ENCODE peak calls at places on chromosomes 1 and 21, in ten cellular contexts. N, L, M, T, S, J, O, H, K and C are unnamed samples.

GRCh38 chr1:93304716-93305138 is 41.0 kb upstream of the DR1 start:
- DNase-seq in S (peak; percentile 82), J (peak; percentile 41), O (peak; percentile 78), M (no peak), H (peak; percentile 62), T (no peak), K (peak; percentile 74), L (peak; percentile 86), N (no peak), C (peak; percentile 87)

GRCh38 chr1:172117800-172118199 is 276.5 kb downstream of the DNM3 start:
- DNase-seq in K (no peak), N (no peak), M (no peak), S (no peak), T (no peak), H (no peak), J (no peak), L (no peak), O (no peak), C (peak; percentile 42)

GRCh38 chr1:24089743-24090555 is 22.0 kb downstream of the MYOM3 start:
- DNase-seq in O (no peak), K (no peak), N (peak; percentile 82), M (peak; percentile 33), T (no peak), H (no peak), S (no peak), L (no peak), J (peak; percentile 65), C (no peak)

GRCh38 chr1:100847481-100847880 is 47.2 kb downstream of the EXTL2 start:
- DNase-seq in S (peak; percentile 41), N (no peak), K (peak; percentile 30), L (no peak), H (no peak), M (no peak), J (no peak), T (no peak), O (no peak), C (peak; percentile 70)

GRCh38 chr1:68269637-68270430 is 37.5 kb upstream of the WLS start:
- DNase-seq in T (peak; percentile 72), N (no peak), O (no peak), L (peak; percentile 81), H (peak; percentile 70), M (no peak), S (no peak), K (peak; percentile 12), J (no peak), C (peak; percentile 52)

GRCh38 chr1:235635938-235636663 is 13.5 kb downstream of the GNG4 start:
- DNase-seq in M (no peak), H (no peak), S (no peak), J (no peak), K (no peak), O (no peak), N (no peak), L (no peak), T (peak; percentile 46), C (no peak)

GRCh38 chr1:234969011-234969441 is 159.6 kb downstream of the TOMM20 start:
- DNase-seq in K (no peak), L (no peak), S (no peak), M (no peak), T (no peak), J (no peak), N (no peak), H (no peak), O (no peak), C (no peak)

GRCh38 chr21:45012661-45013270 is 61.6 kb upstream of the ADARB1 start:
- DNase-seq in M (peak; percentile 44), N (peak; percentile 22), J (no peak), S (no peak), K (no peak), H (no peak), L (no peak), O (peak; percentile 81), T (peak; percentile 92), C (no peak)

GRCh38 chr1:48061162-48062136 is 64.3 kb upstream of the TRABD2B start:
- DNase-seq in S (peak; percentile 71), N (no peak), M (no peak), T (peak; percentile 90), O (peak; percentile 81), L (peak; percentile 78), K (peak; percentile 38), H (peak; percentile 57), J (peak; percentile 47), C (peak; percentile 80)

GRCh38 chr1:71001627-71002026 is 46.0 kb downstream of the PTGER3 start:
- DNase-seq in J (no peak), L (no peak), K (peak; percentile 11), T (no peak), N (no peak), M (no peak), H (no peak), O (no peak), S (no peak), C (no peak)

GRCh38 chr1:32954183-32954582 is 10.4 kb downstream of the RNF19B start:
- DNase-seq in L (peak; percentile 95), J (no peak), K (no peak), M (no peak), H (no peak), N (no peak), T (no peak), O (no peak), S (no peak), C (no peak)
- H3K4me3 ChIP-seq in L (no peak overlapping the region), J (no peak overlapping the region), K (no peak overlapping the region), M (no peak overlapping the region), H (no peak overlapping the region), N (no peak overlapping the region), T (no peak overlapping the region), O (no peak overlapping the region), S (no peak overlapping the region), C (no peak overlapping the region)

GRCh38 chr1:32468791-32469190 is 3.9 kb downstream of the ZBTB8B start:
- DNase-seq in H (no peak), N (no peak), T (no peak), L (no peak), J (no peak), M (no peak), O (no peak), K (no peak), S (no peak), C (no peak)

GRCh38 chr1:32470431-32470830 is 5.6 kb downstream of the ZBTB8B start:
- DNase-seq in J (no peak), S (peak; percentile 31), K (no peak), M (no peak), T (no peak), H (no peak), N (no peak), O (no peak), L (no peak), C (no peak)

GRCh38 chr1:32474954-32475353 is 10.1 kb downstream of the ZBTB8B start:
- DNase-seq in L (no peak), T (no peak), O (no peak), M (no peak), S (no peak), K (no peak), N (no peak), J (no peak), H (no peak), C (no peak)

GRCh38 chr1:32471695-32472362 is 7.0 kb downstream of the ZBTB8B start:
- DNase-seq in S (no peak), M (no peak), T (no peak), J (no peak), O (no peak), K (no peak), L (no peak), N (no peak), H (no peak), C (no peak)

GRCh38 chr1:32470991-32471694 is 6.3 kb downstream of the ZBTB8B start:
- DNase-seq in H (no peak), N (no peak), L (no peak), K (no peak), S (peak; percentile 22), J (no peak), M (no peak), T (peak; percentile 84), O (no peak), C (no peak)
- TF ChIP-seq CTCF in H (peak; percentile 39), N (peak; percentile 14), L (no peak), K (peak; percentile 9), S (peak; percentile 48), J (peak; percentile 24), M (no peak), T (peak; percentile 84), O (no peak), C (peak; percentile 37)

GRCh38 chr1:226870323-226871046 is at the start of gene PSEN2:
- DNase-seq in M (peak; percentile 89), H (peak; percentile 14), S (peak; percentile 55), J (peak; percentile 78), L (peak; percentile 92), T (peak; percentile 87), N (peak; percentile 85), K (peak; percentile 34), O (peak; percentile 85), C (peak; percentile 25)

GRCh38 chr1:226871047-226871365 is 590 bp downstream of the PSEN2 start:
- DNase-seq in S (no peak), T (no peak), H (no peak), J (peak; percentile 28), O (no peak), K (no peak), M (no peak), N (no peak), L (no peak), C (no peak)

GRCh38 chr1:226872455-226872854 is 2.0 kb downstream of the PSEN2 start:
- DNase-seq in H (peak; percentile 18), M (no peak), S (peak; percentile 48), N (no peak), L (peak; percentile 44), O (peak; percentile 5), T (peak; percentile 8), J (no peak), K (no peak), C (peak; percentile 63)

GRCh38 chr1:226870026-226870322 is 442 bp upstream of the PSEN2 start:
- DNase-seq in J (no peak), M (no peak), K (no peak), O (no peak), T (no peak), S (no peak), L (no peak), H (no peak), N (no peak), C (no peak)

GRCh38 chr1:226871636-226872327 is 1.4 kb downstream of the PSEN2 start:
- DNase-seq in L (peak; percentile 33), H (no peak), O (no peak), K (no peak), N (peak; percentile 28), T (peak; percentile 51), S (no peak), M (no peak), J (no peak), C (no peak)
- H3K4me3 ChIP-seq in L (peak overlapping the region; percentile 81), H (no peak overlapping the region), O (peak overlapping the region; percentile 86), K (no peak overlapping the region), N (peak overlapping the region; percentile 88), T (peak overlapping the region; percentile 87), S (no peak overlapping the region), M (peak overlapping the region; percentile 84), J (peak overlapping the region; percentile 83), C (peak overlapping the region; percentile 63)

DNA sequence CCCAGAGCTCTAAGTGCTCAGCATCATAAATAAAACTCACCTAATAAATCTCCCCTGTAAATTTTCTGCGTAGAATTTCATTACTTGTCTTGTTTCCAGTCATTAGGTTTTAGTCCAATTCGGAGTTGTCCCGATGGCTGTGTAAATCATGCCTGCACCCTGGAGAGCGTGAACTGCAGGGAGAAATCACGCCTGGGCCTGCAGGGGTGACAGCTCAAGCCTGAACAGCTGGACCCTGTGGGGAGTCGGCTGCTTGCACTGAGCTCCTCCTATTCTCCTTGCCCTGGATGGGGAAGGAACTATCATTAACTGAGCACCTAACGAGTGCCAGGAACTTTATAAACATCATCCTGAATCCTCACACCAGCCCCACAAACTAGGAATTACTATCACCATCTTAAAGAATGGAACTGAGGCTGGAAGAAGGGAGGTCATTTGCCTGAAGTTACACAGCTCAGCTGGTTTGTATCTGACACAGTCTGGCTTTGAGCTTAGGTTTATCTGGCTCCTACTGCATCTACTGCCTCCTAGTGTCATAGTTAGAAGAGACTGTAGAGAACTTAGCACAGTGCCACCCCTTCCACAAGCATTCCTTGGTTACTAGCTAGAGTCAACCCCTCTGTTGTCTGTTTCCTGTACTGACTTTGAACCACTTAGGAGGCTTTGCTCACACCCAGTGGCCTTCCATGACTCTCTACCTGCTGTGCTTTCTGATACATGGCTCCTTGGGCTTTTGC is 25.1 kb upstream of the POU3F1 start:
- DNase-seq in N (no peak), M (no peak), K (peak; percentile 46), O (peak; percentile 37), J (no peak), H (peak; percentile 35), S (peak; percentile 63), T (no peak), L (peak; percentile 38), C (peak; percentile 81)
- TF ChIP-seq CTCF in N (no peak), M (no peak), K (peak; percentile 61), O (peak; percentile 24), J (no peak), H (peak; percentile 73), S (peak; percentile 50), T (peak; percentile 77), L (peak; percentile 55), C (peak; percentile 73)